ENCODE peak calls at places on chromosomes 4 and X, in nine cellular contexts. E is ELF-1; F is activated naive CD8-positive, alpha-beta T cell treated with anti-CD3 and anti-CD28 coated beads, Interleukin-2, amount 50 U/mL, for 16 hours; S is stimulated activated CD8-positive, alpha-beta memory T cell treated with anti-CD3 and anti-CD28 coated beads, Interleukin-2, amount 100 ng/mL, for 48 hours; J is AG08395; D is T-cell; A is EL; T is germinal center; B is A549. X is an unnamed sample.
A peak's percentile ranks its signal among the peaks of the same experiment; 100 is the strongest.

GRCh38 chrX:25015486-25016360 is at the start of gene ARX:
- DNase-seq in S (no peak), T (peak; percentile 87), D (no peak), A (peak; percentile 40), B (peak; percentile 43), F (no peak), J (peak; percentile 52), E (peak; percentile 90), X (peak; percentile 65)

GRCh38 chr4:53015681-53016080 is 153.6 kb downstream of the RASL11B start:
- DNase-seq in F (no peak), D (no peak), E (peak; percentile 28), B (no peak), J (no peak), A (peak; percentile 54), S (peak; percentile 2), T (no peak), X (peak; percentile 41)

GRCh38 chrX:27915617-27916016 is 65.6 kb downstream of the DCAF8L1 start:
- DNase-seq in B (no peak), T (no peak), D (no peak), A (peak; percentile 0), E (no peak), J (no peak), F (no peak), S (no peak), X (no peak)

GRCh38 chr4:174869334-174869733 is 40.3 kb upstream of the GLRA3 start:
- DNase-seq in S (no peak), A (no peak), J (no peak), E (no peak), F (no peak), D (no peak), T (no peak), B (no peak), X (no peak)

GRCh38 chr4:40121515-40121914 is 64.9 kb downstream of the N4BP2 start:
- DNase-seq in T (no peak), B (no peak), D (no peak), J (peak; percentile 49), A (peak; percentile 77), E (no peak), S (no peak), F (no peak), X (peak; percentile 71)

GRCh38 chrX:46653482-46653881 is 79.9 kb downstream of the CHST7 start:
- DNase-seq in F (no peak), A (no peak), E (peak; percentile 68), B (peak; percentile 7), J (no peak), D (no peak), S (no peak), T (no peak), X (no peak)

GRCh38 chr4:100086766-100087431 is 103.4 kb downstream of the DDIT4L start:
- DNase-seq in S (no peak), A (no peak), T (no peak), E (peak; percentile 20), F (no peak), J (no peak), B (no peak), D (no peak), X (peak; percentile 19)

GRCh38 chr4:147019061-147019460 is 73.4 kb upstream of the TTC29 start:
- DNase-seq in D (peak; percentile 32), B (peak; percentile 12), J (peak; percentile 67), S (peak; percentile 27), F (peak; percentile 9), T (peak; percentile 38), A (peak; percentile 59), E (peak; percentile 42), X (peak; percentile 71)

GRCh38 chrX:39309018-39309620 is 507.9 kb downstream of the MID1IP1 start:
- DNase-seq in F (peak; percentile 30), T (no peak), B (no peak), D (peak; percentile 11), E (no peak), A (peak; percentile 3), S (no peak), J (no peak), X (no peak)

GRCh38 chr4:116860891-116861290 is 224.5 kb downstream of the TRAM1L1 start:
- DNase-seq in F (no peak), A (no peak), J (no peak), S (no peak), E (no peak), D (no peak), B (no peak), T (no peak), X (no peak)

X was measured in GM03348.